ENCODE peak calls at places on chromosomes 6 and 20, in five cellular contexts. One of them, this sample, is unnamed.

GRCh38 chr20:47744803-47745202 is 40.5 kb downstream of the SULF2 start:
- DNase-seq in iris pigment epithelial cell: no peak
- DNase-seq in amniotic stem cell: no peak
- DNase-seq in RPMI7951: no peak
- DNase-seq in Karpas-422: no peak
- DNase-seq in this sample: no peak

GRCh38 chr6:133173276-133173675 is 67.9 kb upstream of the EYA4 start:
- DNase-seq in Karpas-422: no peak
- DNase-seq in RPMI7951: no peak
- DNase-seq in iris pigment epithelial cell: no peak
- DNase-seq in amniotic stem cell: no peak
- DNase-seq in this sample: no peak

GRCh38 chr20:23142162-23143050 is 56.3 kb upstream of the CD93 start:
- DNase-seq in RPMI7951: no peak
- DNase-seq in iris pigment epithelial cell: no peak
- DNase-seq in amniotic stem cell: no peak
- DNase-seq in Karpas-422: peak
- DNase-seq in this sample: no peak

GRCh38 chr6:39381535-39382140 is 59.1 kb upstream of the KCNK16 start:
- DNase-seq in amniotic stem cell: no peak
- DNase-seq in RPMI7951: no peak
- DNase-seq in Karpas-422: no peak
- DNase-seq in iris pigment epithelial cell: no peak
- DNase-seq in this sample: no peak

GRCh38 chr6:4426916-4427315 is 291.5 kb upstream of the ECI2 start:
- DNase-seq in iris pigment epithelial cell: no peak
- DNase-seq in amniotic stem cell: no peak
- DNase-seq in RPMI7951: no peak
- DNase-seq in Karpas-422: no peak
- DNase-seq in this sample: no peak

GRCh38 chr20:4435210-4435609 is 286.5 kb upstream of the PRND start:
- DNase-seq in Karpas-422: no peak
- DNase-seq in RPMI7951: peak
- DNase-seq in iris pigment epithelial cell: peak
- DNase-seq in amniotic stem cell: no peak
- DNase-seq in this sample: no peak

GRCh38 chr6:113654396-113654795 is 202.7 kb upstream of the MARCKS start:
- DNase-seq in iris pigment epithelial cell: peak
- DNase-seq in amniotic stem cell: no peak
- DNase-seq in Karpas-422: no peak
- DNase-seq in RPMI7951: peak
- DNase-seq in this sample: peak

GRCh38 chr20:14583413-14583812 is 246.0 kb upstream of the FLRT3 start:
- DNase-seq in Karpas-422: no peak
- DNase-seq in amniotic stem cell: no peak
- DNase-seq in iris pigment epithelial cell: no peak
- DNase-seq in RPMI7951: no peak
- DNase-seq in this sample: peak

GRCh38 chr6:14499804-14500203 is 382.2 kb downstream of the CD83 start:
- DNase-seq in Karpas-422: no peak
- DNase-seq in amniotic stem cell: peak
- DNase-seq in RPMI7951: peak
- DNase-seq in iris pigment epithelial cell: peak
- DNase-seq in this sample: peak

GRCh38 chr20:37414133-37414532 is 68.2 kb downstream of the SRC start:
- DNase-seq in iris pigment epithelial cell: no peak
- DNase-seq in Karpas-422: no peak
- DNase-seq in amniotic stem cell: no peak
- DNase-seq in RPMI7951: no peak
- DNase-seq in this sample: no peak

GRCh38 chr6:47144306-47144705 is 102.2 kb upstream of the ADGRF1 start:
- DNase-seq in amniotic stem cell: no peak
- DNase-seq in iris pigment epithelial cell: peak
- DNase-seq in Karpas-422: no peak
- DNase-seq in RPMI7951: peak
- DNase-seq in this sample: no peak

GRCh38 chr20:32485770-32486248 is 99.3 kb downstream of the NOL4L start:
- DNase-seq in iris pigment epithelial cell: no peak
- DNase-seq in RPMI7951: no peak
- DNase-seq in Karpas-422: no peak
- DNase-seq in amniotic stem cell: no peak
- DNase-seq in this sample: no peak

GRCh38 chr6:116309001-116309400 is 29.3 kb upstream of the TSPYL1 start:
- DNase-seq in amniotic stem cell: no peak
- DNase-seq in iris pigment epithelial cell: no peak
- DNase-seq in RPMI7951: no peak
- DNase-seq in Karpas-422: no peak
- DNase-seq in this sample: no peak

GRCh38 chr6:137240168-137240567 is 21.0 kb upstream of the IFNGR1 start:
- DNase-seq in iris pigment epithelial cell: peak
- DNase-seq in RPMI7951: peak
- DNase-seq in amniotic stem cell: peak
- DNase-seq in Karpas-422: no peak
- DNase-seq in this sample: peak

GRCh38 chr20:22544462-22544861 is 39.9 kb downstream of the FOXA2 start:
- DNase-seq in RPMI7951: no peak
- DNase-seq in amniotic stem cell: no peak
- DNase-seq in Karpas-422: no peak
- DNase-seq in iris pigment epithelial cell: no peak
- DNase-seq in this sample: no peak

GRCh38 chr6:68718379-68719073 is 83.4 kb downstream of the ADGRB3 start:
- DNase-seq in Karpas-422: no peak
- DNase-seq in iris pigment epithelial cell: peak
- DNase-seq in amniotic stem cell: no peak
- DNase-seq in RPMI7951: no peak
- DNase-seq in this sample: no peak